ENCODE peak calls at places on chromosome 6, in ten cellular contexts. Q is foreskin keratinocyte; I is stimulated activated CD4-positive, alpha-beta T cell treated with anti-CD3 and anti-CD28 coated beads, Interleukin-4, amount 100 ng/mL, for 48 hours; K is cardiac muscle cell; E is D341Med; C is upper lobe of right lung; L is activated CD4-positive, alpha-beta T cell treated with anti-CD3 and anti-CD28 coated beads for 4 hours; W is Daoy; N is endodermal cell; Y is T follicular helper cell. R is an unnamed sample.

GRCh38 chr6:95805699-95806098 is 210.1 kb upstream of the FUT9 start:
- DNase-seq in Q (no peak), I (no peak), K (no peak), E (no peak), C (no peak), L (no peak), W (no peak), N (no peak), Y (no peak), R (no peak)

GRCh38 chr6:134029495-134030455 is 22.6 kb downstream of the SLC2A12 start:
- DNase-seq in Q (peak), I (no peak), K (no peak), E (no peak), C (no peak), L (no peak), W (peak), N (no peak), Y (no peak), R (peak)

GRCh38 chr6:95574811-95575210 is 2.5 kb upstream of the MANEA start:
- DNase-seq in Q (peak), I (no peak), K (no peak), E (no peak), C (no peak), L (no peak), W (no peak), N (no peak), Y (no peak), R (no peak)

GRCh38 chr6:95767897-95768463 is 190.6 kb downstream of the MANEA start:
- DNase-seq in Q (no peak), I (no peak), K (no peak), E (no peak), C (no peak), L (no peak), W (no peak), N (no peak), Y (no peak), R (no peak)

GRCh38 chr6:48032156-48032555 is 78.8 kb downstream of the PTCHD4 start:
- DNase-seq in Q (peak), I (no peak), K (no peak), E (no peak), C (no peak), L (no peak), W (no peak), N (no peak), Y (no peak), R (peak)

GRCh38 chr6:90368001-90368400 is 71.4 kb upstream of the BACH2 start:
- DNase-seq in Q (no peak), I (no peak), K (no peak), E (no peak), C (no peak), L (no peak), W (no peak), N (no peak), Y (no peak), R (no peak)

GRCh38 chr6:71473908-71474307 is 185.3 kb downstream of the OGFRL1 start:
- DNase-seq in Q (peak), I (no peak), K (no peak), E (no peak), C (peak), L (no peak), W (peak), N (no peak), Y (no peak), R (peak)

GRCh38 chr6:126312013-126312665 is 27.8 kb upstream of the CENPW start:
- DNase-seq in Q (peak), I (no peak), K (no peak), E (peak), C (no peak), L (no peak), W (peak), N (peak), Y (no peak), R (peak)

GRCh38 chr6:129488313-129488712 is 221.7 kb downstream of the ARHGAP18 start:
- DNase-seq in Q (no peak), I (no peak), K (no peak), E (no peak), C (no peak), L (no peak), W (no peak), N (no peak), Y (no peak), R (no peak)

GRCh38 chr6:74447013-74447412 is 751.0 kb downstream of the CD109 start:
- DNase-seq in Q (peak), I (no peak), K (no peak), E (no peak), C (no peak), L (no peak), W (no peak), N (no peak), Y (no peak), R (peak)

GRCh38 chr6:89239338-89239737 is 22.2 kb upstream of the GABRR1 start:
- DNase-seq in Q (no peak), I (peak), K (no peak), E (no peak), C (no peak), L (no peak), W (no peak), N (peak), Y (no peak), R (peak)

GRCh38 chr6:871503-871902 is 178.6 kb upstream of the EXOC2 start:
- DNase-seq in Q (no peak), I (no peak), K (no peak), E (no peak), C (no peak), L (no peak), W (no peak), N (no peak), Y (no peak), R (no peak)

GRCh38 chr6:73234732-73235131 is 9.4 kb upstream of the KHDC1L start:
- DNase-seq in Q (peak), I (no peak), K (no peak), E (no peak), C (no peak), L (no peak), W (peak), N (no peak), Y (no peak), R (peak)

GRCh38 chr6:72857791-72858190 is 235.9 kb downstream of the KCNQ5 start:
- DNase-seq in Q (peak), I (no peak), K (no peak), E (no peak), C (no peak), L (no peak), W (no peak), N (no peak), Y (no peak), R (peak)

GRCh38 chr6:163395786-163396185 is 18.7 kb upstream of the QKI start:
- DNase-seq in Q (no peak), I (no peak), K (no peak), E (no peak), C (no peak), L (no peak), W (no peak), N (no peak), Y (no peak), R (no peak)

GRCh38 chr6:157610451-157610999 is 212.5 kb upstream of the SNX9 start:
- DNase-seq in Q (no peak), I (no peak), K (no peak), E (no peak), C (no peak), L (no peak), W (no peak), N (no peak), Y (no peak), R (no peak)

GRCh38 chr6:168575346-168576098 is 134.5 kb downstream of the SMOC2 start:
- DNase-seq in Q (no peak), I (no peak), K (no peak), E (no peak), C (no peak), L (no peak), W (no peak), N (no peak), Y (no peak), R (no peak)

GRCh38 chr6:90039911-90040310 is 145.6 kb downstream of the GJA10 start:
- DNase-seq in Q (no peak), I (no peak), K (no peak), E (no peak), C (no peak), L (no peak), W (no peak), N (no peak), Y (no peak), R (no peak)

GRCh38 chr6:149306967-149307366 is 10.5 kb upstream of the TAB2 start:
- DNase-seq in Q (no peak), I (no peak), K (no peak), E (no peak), C (no peak), L (no peak), W (peak), N (no peak), Y (no peak), R (peak)

GRCh38 chr6:149395185-149395584 is 4.9 kb upstream of the SUMO4 start:
- DNase-seq in Q (no peak), I (no peak), K (no peak), E (no peak), C (no peak), L (no peak), W (no peak), N (no peak), Y (no peak), R (no peak)

GRCh38 chr6:80789912-80790635 is 683.6 kb downstream of the BCKDHB start:
- DNase-seq in Q (peak), I (no peak), K (no peak), E (no peak), C (no peak), L (no peak), W (no peak), N (no peak), Y (no peak), R (no peak)

GRCh38 chr6:34235605-34236422 is 859 bp upstream of the HMGA1 start:
- DNase-seq in Q (peak), I (peak), K (peak), E (peak), C (peak), L (peak), W (no peak), N (no peak), Y (peak), R (peak)

GRCh38 chr6:32940656-32941411 is at the start of gene HLA-DMB:
- DNase-seq in Q (peak), I (no peak), K (peak), E (peak), C (peak), L (peak), W (peak), N (peak), Y (peak), R (peak)

GRCh38 chr6:149859368-149859767 is 4.8 kb downstream of the LRP11 start:
- DNase-seq in Q (peak), I (no peak), K (no peak), E (no peak), C (peak), L (no peak), W (peak), N (no peak), Y (no peak), R (peak)

GRCh38 chr6:10461850-10462249 is 47.0 kb upstream of the TFAP2A start:
- DNase-seq in Q (no peak), I (no peak), K (no peak), E (no peak), C (no peak), L (no peak), W (no peak), N (no peak), Y (no peak), R (no peak)

GRCh38 chr6:88573971-88574370 is 389.4 kb downstream of the RNGTT start:
- DNase-seq in Q (no peak), I (no peak), K (no peak), E (no peak), C (no peak), L (no peak), W (no peak), N (no peak), Y (no peak), R (no peak)

GRCh38 chr6:158008894-158009891 is 27.5 kb downstream of the SYNJ2 start:
- DNase-seq in Q (no peak), I (no peak), K (no peak), E (no peak), C (peak), L (peak), W (peak), N (no peak), Y (no peak), R (no peak)

GRCh38 chr6:35044771-35045275 is 96.3 kb downstream of the TCP11 start:
- DNase-seq in Q (peak), I (no peak), K (no peak), E (no peak), C (no peak), L (no peak), W (peak), N (peak), Y (no peak), R (peak)

R was measured in HT1080.